ENCODE peak calls at places on chromosomes 13 and 19, in four cellular contexts. I is A549, B is gastrocnemius medialis, D is thoracic aorta. O is an unnamed sample.

GRCh38 chr19:17138937-17139598 is 63.5 kb downstream of the MYO9B start:
- DNase-seq in D (peak; percentile 29), B (peak; percentile 29), I (no peak), O (no peak)

GRCh38 chr13:70604448-70604847 is 496.2 kb upstream of the KLHL1 start:
- DNase-seq in I (no peak), D (no peak), B (no peak), O (no peak)

GRCh38 chr19:8138201-8138600 is 11.2 kb downstream of the FBN3 start:
- DNase-seq in I (no peak), D (no peak), B (no peak), O (no peak)

GRCh38 chr13:43238341-43239083 is 215.1 kb downstream of the DNAJC15 start:
- DNase-seq in B (no peak), D (no peak), I (no peak), O (no peak)

GRCh38 chr13:32117696-32118095 is 86.1 kb downstream of the FRY start:
- DNase-seq in B (peak; percentile 80), D (peak; percentile 9), I (no peak), O (no peak)

GRCh38 chr13:80677227-80677626 is 336.3 kb upstream of the SPRY2 start:
- DNase-seq in D (no peak), B (no peak), I (no peak), O (no peak)

GRCh38 chr13:108083056-108083455 is 132.3 kb downstream of the LIG4 start:
- DNase-seq in B (no peak), D (no peak), I (no peak), O (no peak)

GRCh38 chr13:74316531-74316930 is 182.3 kb upstream of the KLF12 start:
- DNase-seq in I (no peak), B (no peak), D (no peak), O (no peak)

GRCh38 chr13:36074659-36075058 is 56.5 kb downstream of the DCLK1 start:
- DNase-seq in D (no peak), I (no peak), B (no peak), O (no peak)

GRCh38 chr19:49514151-49514550 is 1.7 kb downstream of the FCGRT start:
- DNase-seq in D (no peak), I (no peak), B (no peak), O (no peak)

GRCh38 chr19:709965-710714 is 1.4 kb downstream of the PALM start:
- DNase-seq in I (no peak), B (no peak), D (no peak), O (no peak)

DNA sequence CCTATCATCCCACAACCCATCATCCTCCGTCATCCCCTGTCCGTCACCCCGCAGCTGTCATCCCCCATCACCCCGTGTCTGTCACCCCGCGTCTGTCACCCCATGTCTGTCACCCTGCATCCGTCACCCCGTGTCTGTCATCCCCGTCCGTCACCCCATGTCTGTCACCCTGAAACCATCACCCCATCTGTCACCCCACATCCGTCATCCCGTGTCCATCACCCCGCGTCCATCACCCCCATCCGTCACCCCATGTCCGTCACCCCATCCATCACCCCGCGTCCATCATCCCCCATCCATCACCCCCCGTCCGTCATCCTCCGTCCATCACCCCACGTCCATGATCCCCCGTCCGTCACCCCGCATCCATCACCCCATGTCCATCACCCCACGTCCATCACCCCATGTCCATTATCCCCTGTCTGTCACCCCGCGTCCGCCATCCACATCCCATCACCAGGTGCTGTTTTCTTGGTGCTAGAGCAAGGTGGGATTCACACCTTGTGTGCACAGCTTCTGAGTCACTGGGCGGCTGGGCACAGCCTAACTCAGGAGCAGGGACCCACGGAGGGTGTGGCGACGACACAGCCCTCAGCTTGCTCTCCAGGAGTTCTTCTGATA is 24.2 kb downstream of the RASA3 start:
- DNase-seq in D (no peak), I (no peak), B (peak; percentile 1), O (no peak)
- H3K4me1 ChIP-seq in D (peaks cover 26% of the 10 kb centered on the region), I (no peaks in the 10 kb centered on the region), B (peaks cover 75% of the 10 kb centered on the region), O (no peaks in the 10 kb centered on the region)

DNA sequence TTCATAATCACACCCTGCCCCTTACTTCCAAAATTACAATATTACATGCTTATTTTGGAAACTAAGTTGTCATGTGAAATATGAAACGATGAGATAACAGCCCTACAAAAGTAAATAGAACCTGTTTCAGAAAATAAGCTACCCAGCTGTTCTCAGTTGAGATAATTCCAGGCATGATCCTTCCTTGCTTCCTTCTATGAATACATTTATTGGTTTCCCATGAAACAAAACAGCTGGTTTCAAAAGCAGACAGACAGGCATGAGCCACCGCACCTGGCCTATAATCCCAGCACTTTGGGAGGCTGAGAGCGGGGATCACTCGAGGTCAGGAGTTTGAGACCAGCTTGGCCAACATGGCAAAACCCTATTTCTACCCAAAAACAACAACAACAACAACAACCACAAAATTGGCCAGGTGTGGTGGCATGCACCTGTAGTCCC is 95.4 kb downstream of the STK24 start:
- DNase-seq in D (no peak), I (no peak), B (no peak), O (peak; percentile 12)
- H3K27ac ChIP-seq in D (no peak overlapping the region), I (no peak overlapping the region), B (peak overlapping the region; percentile 85), O (no peak overlapping the region)

GRCh38 chr19:47109177-47109540 is 4.4 kb downstream of the ZC3H4 start:
- DNase-seq in D (no peak), I (no peak), B (no peak), O (no peak)
- H3K4me3 ChIP-seq in D (peak overlapping the region; percentile 98), I (no peak overlapping the region), B (no peak overlapping the region), O (no peak overlapping the region)

DNA sequence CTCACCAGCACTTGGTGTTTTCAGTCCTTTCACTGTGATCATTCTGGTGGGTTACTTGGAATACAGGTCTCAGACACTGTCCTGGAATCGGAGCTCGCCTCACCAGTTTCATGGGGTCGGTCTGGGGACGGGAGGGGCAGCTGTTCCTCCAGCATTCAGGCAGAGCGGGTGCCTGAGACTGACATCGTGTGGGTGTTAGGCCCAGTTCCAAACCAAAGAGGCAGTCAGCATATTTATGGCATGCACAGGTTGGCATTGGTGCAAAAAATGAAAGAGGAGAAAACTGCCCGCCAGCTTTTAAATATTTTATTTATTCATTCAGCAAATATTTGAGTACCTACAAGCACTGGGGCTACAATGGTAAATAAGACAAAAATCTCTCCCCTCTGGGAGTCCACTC is 20.1 kb downstream of the PLEKHF1 start:
- DNase-seq in B (no peak), D (no peak), I (no peak), O (no peak)
- H3K4me1 ChIP-seq in B (peaks cover 64% of the 10 kb centered on the region), D (peaks cover 81% of the 10 kb centered on the region), I (peaks cover 14% of the 10 kb centered on the region), O (peaks cover 3% of the 10 kb centered on the region)

GRCh38 chr13:97249797-97250495 is 27.8 kb downstream of the MBNL2 start:
- DNase-seq in B (no peak), D (no peak), I (no peak), O (no peak)
- H3K27ac ChIP-seq in B (peak overlapping the region; percentile 62), D (peak overlapping the region; percentile 64), I (peak overlapping the region; percentile 67), O (no peak overlapping the region)

O was measured in small intestine.